ENCODE peak calls at places on chromosomes 11 and 22, in six cellular contexts. W, P, G, J, U and V are unnamed samples.
A peak's percentile ranks its signal among the peaks of the same experiment; 100 is the strongest.

GRCh38 chr11:83566948-83567347 is 280.8 kb upstream of the CCDC90B start:
- DNase-seq in W (no peak), P (no peak), G (no peak), J (no peak), U (no peak), V (no peak)

GRCh38 chr11:104918113-104918824 is 20.0 kb upstream of the CASP12 start:
- DNase-seq in W (no peak), P (no peak), G (no peak), J (no peak), U (no peak), V (no peak)

GRCh38 chr11:121300972-121301699 is 8.6 kb downstream of the SC5D start:
- DNase-seq in W (no peak), P (no peak), G (no peak), J (no peak), U (no peak), V (no peak)

GRCh38 chr11:118915941-118916841 is 9.5 kb downstream of the BCL9L start:
- DNase-seq in W (no peak), P (no peak), G (no peak), J (no peak), U (no peak), V (no peak)

GRCh38 chr11:105219269-105219668 is 79.7 kb upstream of the CARD18 start:
- DNase-seq in W (no peak), P (no peak), G (no peak), J (peak; percentile 18), U (no peak), V (no peak)

GRCh38 chr11:76694664-76695063 is 24.1 kb upstream of the LRRC32 start:
- DNase-seq in W (no peak), P (no peak), G (no peak), J (no peak), U (no peak), V (no peak)

GRCh38 chr11:33736148-33736809 is at the start of gene CD59:
- DNase-seq in W (peak; percentile 96), P (peak; percentile 97), G (peak; percentile 70), J (peak; percentile 99), U (peak; percentile 98), V (peak; percentile 96)

GRCh38 chr22:42949159-42949558 is 65.8 kb downstream of the PACSIN2 start:
- DNase-seq in W (no peak), P (no peak), G (no peak), J (no peak), U (no peak), V (no peak)

GRCh38 chr11:63144121-63144520 is at the start of gene SLC22A24:
- DNase-seq in W (no peak), P (no peak), G (no peak), J (no peak), U (no peak), V (no peak)

GRCh38 chr22:36671398-36671797 is 32.2 kb downstream of the CACNG2 start:
- DNase-seq in W (no peak), P (no peak), G (no peak), J (no peak), U (no peak), V (no peak)

GRCh38 chr22:39437836-39438704 is 18.7 kb upstream of the MGAT3 start:
- DNase-seq in W (no peak), P (no peak), G (no peak), J (no peak), U (no peak), V (no peak)

GRCh38 chr22:22894740-22895731 is 7.4 kb downstream of the IGLL5 start:
- DNase-seq in W (no peak), P (no peak), G (no peak), J (no peak), U (no peak), V (no peak)

GRCh38 chr11:22244986-22245592 is 52.2 kb downstream of the ANO5 start:
- DNase-seq in W (no peak), P (peak; percentile 57), G (peak; percentile 32), J (peak; percentile 46), U (peak; percentile 47), V (peak; percentile 31)

GRCh38 chr22:49322861-49323622 is 504.6 kb downstream of the BRD1 start:
- DNase-seq in W (peak; percentile 6), P (no peak), G (no peak), J (no peak), U (peak; percentile 13), V (no peak)

GRCh38 chr11:6201486-6201885 is 2.5 kb downstream of the OR52W1 start:
- DNase-seq in W (no peak), P (no peak), G (no peak), J (no peak), U (no peak), V (no peak)

GRCh38 chr22:46393791-46394333 is 58.3 kb downstream of the TRMU start:
- DNase-seq in W (no peak), P (no peak), G (no peak), J (no peak), U (no peak), V (no peak)

GRCh38 chr11:26572770-26573402 is 823 bp upstream of the MUC15 start:
- DNase-seq in W (no peak), P (no peak), G (no peak), J (no peak), U (no peak), V (no peak)

GRCh38 chr11:86427441-86427840 is 52.8 kb downstream of the CCDC81 start:
- DNase-seq in W (no peak), P (no peak), G (no peak), J (no peak), U (no peak), V (no peak)

GRCh38 chr22:46149998-46150549 is at the start of gene PPARA:
- DNase-seq in W (peak; percentile 73), P (peak; percentile 78), G (peak; percentile 30), J (peak; percentile 64), U (peak; percentile 95), V (peak; percentile 81)

GRCh38 chr11:93032580-93032979 is 63.1 kb downstream of the MTNR1B start:
- DNase-seq in W (no peak), P (no peak), G (no peak), J (no peak), U (no peak), V (no peak)

GRCh38 chr11:94721565-94722292 is 46.4 kb upstream of the AMOTL1 start:
- DNase-seq in W (no peak), P (no peak), G (no peak), J (no peak), U (no peak), V (no peak)

GRCh38 chr11:106670069-106670468 is 348.2 kb downstream of the GUCY1A2 start:
- DNase-seq in W (no peak), P (no peak), G (no peak), J (no peak), U (no peak), V (no peak)

GRCh38 chr11:16321148-16321547 is 35.2 kb downstream of the SOX6 start:
- DNase-seq in W (no peak), P (no peak), G (no peak), J (no peak), U (no peak), V (no peak)

GRCh38 chr11:130403967-130404366 is 24.4 kb downstream of the ADAMTS8 start:
- DNase-seq in W (no peak), P (no peak), G (no peak), J (peak; percentile 47), U (no peak), V (no peak)

GRCh38 chr11:66880484-66881211 is 23.8 kb downstream of the LRFN4 start:
- DNase-seq in W (no peak), P (no peak), G (peak; percentile 17), J (no peak), U (peak; percentile 75), V (no peak)

GRCh38 chr11:104332110-104332509 is 168.2 kb upstream of the PDGFD start:
- DNase-seq in W (no peak), P (peak; percentile 56), G (no peak), J (peak; percentile 81), U (peak; percentile 32), V (peak; percentile 54)

GRCh38 chr22:29842740-29843139 is 4.7 kb upstream of the ASCC2 start:
- DNase-seq in W (no peak), P (no peak), G (no peak), J (no peak), U (no peak), V (peak; percentile 4)

GRCh38 chr11:65429069-65429681 is 6.6 kb downstream of the NEAT1 start:
- DNase-seq in W (no peak), P (no peak), G (no peak), J (no peak), U (peak; percentile 43), V (no peak)

GRCh38 chr11:1208361-1209261 is 14.3 kb upstream of the MUC5B start:
- DNase-seq in W (no peak), P (peak; percentile 31), G (no peak), J (peak; percentile 10), U (no peak), V (peak; percentile 28)

GRCh38 chr11:134449713-134450112 is 37.7 kb upstream of the B3GAT1 start:
- DNase-seq in W (no peak), P (no peak), G (no peak), J (peak; percentile 66), U (no peak), V (peak; percentile 44)

GRCh38 chr11:82250047-82250446 is 483.6 kb downstream of the FAM181B start:
- DNase-seq in W (no peak), P (no peak), G (no peak), J (no peak), U (no peak), V (no peak)

GRCh38 chr11:57491371-57492061 is 24.0 kb downstream of the SLC43A1 start:
- DNase-seq in W (peak; percentile 41), P (peak; percentile 81), G (no peak), J (peak; percentile 78), U (peak; percentile 50), V (peak; percentile 64)

GRCh38 chr11:125945011-125945796 is 640 bp upstream of the VSIG10L2 start:
- DNase-seq in W (no peak), P (no peak), G (no peak), J (no peak), U (no peak), V (no peak)

GRCh38 chr11:114353448-114353847 is 46.9 kb downstream of the C11orf71 start:
- DNase-seq in W (no peak), P (no peak), G (no peak), J (no peak), U (no peak), V (no peak)

GRCh38 chr11:90919332-90919731 is 696.5 kb upstream of the CHORDC1 start:
- DNase-seq in W (no peak), P (no peak), G (no peak), J (no peak), U (no peak), V (no peak)

GRCh38 chr22:49162841-49163240 is 664.8 kb downstream of the BRD1 start:
- DNase-seq in W (no peak), P (no peak), G (no peak), J (no peak), U (no peak), V (no peak)